ENCODE peak calls at places on chromosome 21, in seven cellular contexts. M is psoas muscle, R is amniotic stem cell, N is Right ventricle myocardium superior, Y is NCI-H1436, P is iPS-NIHi11, W is ELF-1. J is an unnamed sample.
A peak's percentile ranks its signal among the peaks of the same experiment; 100 is the strongest.

GRCh38 chr21:41752231-41752681 is 14.6 kb downstream of the RIPK4 start:
- DNase-seq in P (no peak), M (no peak), N (no peak), W (peak; percentile 65), R (no peak), Y (no peak), J (no peak)

GRCh38 chr21:32312976-32313375 is 14.3 kb downstream of the MRAP start:
- DNase-seq in M (no peak), P (no peak), Y (no peak), R (no peak), N (no peak), W (no peak), J (no peak)

GRCh38 chr21:31897311-31897710 is 24.5 kb downstream of the HUNK start:
- DNase-seq in R (no peak), N (no peak), W (no peak), M (no peak), P (no peak), Y (no peak), J (no peak)

GRCh38 chr21:28317177-28317950 is 675.3 kb downstream of the LTN1 start:
- DNase-seq in R (no peak), P (no peak), N (no peak), W (no peak), Y (no peak), M (peak; percentile 25), J (no peak)

GRCh38 chr21:41642399-41642798 is 124.5 kb downstream of the RIPK4 start:
- DNase-seq in M (no peak), R (no peak), W (no peak), Y (no peak), N (no peak), P (no peak), J (no peak)

GRCh38 chr21:37849703-37850102 is 66.6 kb downstream of the KCNJ6 start:
- DNase-seq in W (no peak), M (no peak), P (no peak), R (no peak), Y (no peak), N (no peak), J (no peak)

GRCh38 chr21:44648557-44649311 is 2.5 kb downstream of the KRTAP10-11 start:
- DNase-seq in P (no peak), Y (no peak), R (no peak), M (no peak), N (no peak), W (no peak), J (no peak)

GRCh38 chr21:45317401-45318145 is 29.9 kb upstream of the POFUT2 start:
- DNase-seq in W (peak; percentile 32), Y (no peak), P (no peak), N (peak; percentile 40), R (no peak), M (no peak), J (no peak)

GRCh38 chr21:27694667-27695066 is 727.8 kb upstream of the ADAMTS5 start:
- DNase-seq in P (no peak), R (no peak), M (no peak), Y (no peak), W (no peak), N (no peak), J (no peak)

GRCh38 chr21:46183910-46184624 is at the start of gene SPATC1L:
- DNase-seq in Y (peak; percentile 59), P (peak; percentile 78), M (peak; percentile 75), W (no peak), N (peak; percentile 84), R (peak; percentile 36), J (peak; percentile 49)

GRCh38 chr21:36700961-36701911 is 2.3 kb downstream of the SIM2 start:
- DNase-seq in R (no peak), M (no peak), P (no peak), W (peak; percentile 62), Y (no peak), N (no peak), J (peak; percentile 8)

GRCh38 chr21:42621828-42622199 is 31.6 kb upstream of the PDE9A start:
- DNase-seq in M (no peak), N (no peak), W (no peak), R (no peak), P (no peak), Y (no peak), J (no peak)

GRCh38 chr21:40143822-40144525 is 276.7 kb downstream of the PCP4 start:
- DNase-seq in M (peak; percentile 23), P (peak; percentile 61), Y (peak; percentile 62), R (peak; percentile 7), N (no peak), W (peak; percentile 63), J (peak; percentile 37)

GRCh38 chr21:30206551-30207251 is 9.2 kb downstream of the CLDN8 start:
- DNase-seq in N (no peak), P (no peak), W (no peak), R (no peak), Y (no peak), M (no peak), J (no peak)

GRCh38 chr21:43274946-43275310 is 106.1 kb downstream of the CRYAA start:
- DNase-seq in N (peak; percentile 18), R (no peak), P (no peak), M (peak; percentile 4), W (no peak), Y (no peak), J (no peak)

GRCh38 chr21:29382029-29382654 is 83.4 kb downstream of the BACH1 start:
- DNase-seq in R (no peak), P (peak; percentile 25), W (peak; percentile 13), Y (no peak), M (no peak), N (no peak), J (no peak)

GRCh38 chr21:32457360-32457840 is 44.9 kb downstream of the EVA1C start:
- DNase-seq in R (no peak), Y (no peak), N (peak; percentile 58), W (no peak), P (no peak), M (peak; percentile 30), J (no peak)

GRCh38 chr21:40846566-40847411 is at the start of gene DSCAM:
- DNase-seq in R (no peak), W (peak; percentile 75), P (peak; percentile 46), M (no peak), Y (peak; percentile 25), N (no peak), J (peak; percentile 67)

GRCh38 chr21:25506887-25507286 is 100.4 kb downstream of the MRPL39 start:
- DNase-seq in P (no peak), N (no peak), R (peak; percentile 28), M (no peak), W (no peak), Y (no peak), J (no peak)

GRCh38 chr21:42165901-42166300 is 53.0 kb upstream of the ABCG1 start:
- DNase-seq in Y (no peak), N (no peak), W (no peak), P (no peak), M (no peak), R (no peak), J (no peak)

GRCh38 chr21:41964171-41964570 is 10.4 kb upstream of the C2CD2 start:
- DNase-seq in N (no peak), W (no peak), Y (no peak), M (no peak), R (no peak), P (no peak), J (no peak)

GRCh38 chr21:35319684-35320083 is 270.6 kb upstream of the RUNX1 start:
- DNase-seq in M (no peak), P (no peak), Y (no peak), N (no peak), W (no peak), R (no peak), J (no peak)

GRCh38 chr21:23131177-23131576 is 2133.0 kb downstream of the NCAM2 start:
- DNase-seq in Y (no peak), N (no peak), R (no peak), W (no peak), M (no peak), P (peak; percentile 6), J (no peak)

GRCh38 chr21:14900058-14900457 is 164.7 kb downstream of the NRIP1 start:
- DNase-seq in N (no peak), R (no peak), P (no peak), Y (no peak), M (no peak), W (no peak), J (no peak)

GRCh38 chr21:31683029-31683428 is 23.5 kb downstream of the SOD1 start:
- DNase-seq in W (no peak), N (no peak), R (no peak), M (no peak), P (no peak), Y (no peak), J (no peak)

GRCh38 chr21:34726627-34727337 is 58.0 kb downstream of the CLIC6 start:
- DNase-seq in Y (no peak), N (no peak), W (no peak), M (no peak), P (no peak), R (peak; percentile 16), J (no peak)

GRCh38 chr21:14947613-14948160 is 117.1 kb downstream of the NRIP1 start:
- DNase-seq in Y (no peak), R (no peak), N (no peak), W (peak; percentile 25), P (no peak), M (no peak), J (no peak)

GRCh38 chr21:38470762-38471161 is 27.5 kb downstream of the ERG start:
- DNase-seq in M (no peak), N (no peak), Y (no peak), R (no peak), P (no peak), W (no peak), J (no peak)

GRCh38 chr21:41729701-41730368 is 37.0 kb downstream of the RIPK4 start:
- DNase-seq in N (no peak), R (no peak), P (no peak), M (no peak), Y (no peak), W (no peak), J (no peak)

GRCh38 chr21:36584980-36585940 is 105.3 kb upstream of the CLDN14 start:
- DNase-seq in N (no peak), R (no peak), Y (no peak), P (no peak), W (no peak), M (no peak), J (no peak)

GRCh38 chr21:34606621-34607020 is 8.3 kb downstream of the RCAN1 start:
- DNase-seq in N (no peak), R (no peak), P (no peak), M (no peak), Y (no peak), W (no peak), J (no peak)

GRCh38 chr21:37622755-37623543 is 256.4 kb downstream of the DYRK1A start:
- DNase-seq in Y (no peak), W (no peak), P (no peak), R (no peak), M (no peak), N (no peak), J (no peak)

GRCh38 chr21:39080366-39080765 is 102.9 kb downstream of the PSMG1 start:
- DNase-seq in N (no peak), Y (no peak), W (no peak), M (no peak), P (no peak), R (no peak), J (no peak)

GRCh38 chr21:39083377-39084008 is 99.8 kb downstream of the PSMG1 start:
- DNase-seq in M (no peak), Y (no peak), W (no peak), N (no peak), P (no peak), R (no peak), J (no peak)

J was measured in NCI-H1105.